ENCODE peak calls at places on chromosomes 13 and 19, in five cellular contexts. O, T, E, D and K are unnamed samples.

GRCh38 chr13:113904411-113904810 is 40.5 kb upstream of the GAS6 start:
- DNase-seq in O (peak), T (no peak), E (no peak), D (peak), K (no peak)

GRCh38 chr19:51367565-51368365 is 1.0 kb downstream of the CLDND2 start:
- DNase-seq in D (peak), T (peak), O (peak), E (peak), K (peak)

GRCh38 chr13:98004107-98004506 is 50.6 kb downstream of the IPO5 start:
- DNase-seq in D (no peak), T (peak), E (no peak), O (no peak), K (no peak)

GRCh38 chr19:51749979-51750378 is 1.7 kb downstream of the FPR1 start:
- DNase-seq in O (no peak), D (no peak), E (no peak), T (no peak), K (no peak)

GRCh38 chr19:12293771-12294307 is 844 bp downstream of the ZNF44 start:
- DNase-seq in T (peak), E (peak), D (peak), O (peak), K (peak)

GRCh38 chr13:40191186-40191980 is 475.1 kb downstream of the FOXO1 start:
- DNase-seq in O (no peak), T (peak), D (no peak), E (no peak), K (no peak)

GRCh38 chr13:71460179-71460578 is 406.8 kb downstream of the DACH1 start:
- DNase-seq in O (no peak), E (no peak), T (no peak), D (no peak), K (no peak)

GRCh38 chr13:26897706-26898550 is 137.3 kb upstream of the GPR12 start:
- DNase-seq in E (no peak), O (no peak), D (no peak), T (no peak), K (no peak)

GRCh38 chr13:48575014-48575413 is 42.1 kb upstream of the RCBTB2 start:
- DNase-seq in T (no peak), D (no peak), O (no peak), E (no peak), K (no peak)

GRCh38 chr13:45850020-45850613 is 1.4 kb downstream of the SIAH3 start:
- DNase-seq in O (no peak), D (no peak), T (no peak), E (no peak), K (no peak)

GRCh38 chr13:45849408-45849807 is 2.1 kb downstream of the SIAH3 start:
- DNase-seq in E (no peak), O (no peak), D (no peak), T (no peak), K (no peak)

GRCh38 chr13:45847554-45848224 is 3.9 kb downstream of the SIAH3 start:
- DNase-seq in E (peak), D (no peak), T (no peak), O (peak), K (no peak)

GRCh38 chr13:45846681-45847080 is 4.9 kb downstream of the SIAH3 start:
- DNase-seq in T (no peak), D (no peak), E (no peak), O (no peak), K (no peak)

GRCh38 chr13:45851171-45851889 is at the start of gene SIAH3:
- DNase-seq in E (no peak), D (no peak), T (no peak), O (no peak), K (no peak)
- H3K4me3 ChIP-seq in E (peak), D (peak), T (peak), O (peak), K (no peak)

GRCh38 chr19:18389095-18389735 is 3.3 kb downstream of the GDF15 start:
- DNase-seq in D (no peak), E (no peak), O (no peak), T (no peak), K (no peak)
- TF ChIP-seq CTCF in D (no peak), E (no peak), O (no peak), T (no peak), K (no peak)

DNA sequence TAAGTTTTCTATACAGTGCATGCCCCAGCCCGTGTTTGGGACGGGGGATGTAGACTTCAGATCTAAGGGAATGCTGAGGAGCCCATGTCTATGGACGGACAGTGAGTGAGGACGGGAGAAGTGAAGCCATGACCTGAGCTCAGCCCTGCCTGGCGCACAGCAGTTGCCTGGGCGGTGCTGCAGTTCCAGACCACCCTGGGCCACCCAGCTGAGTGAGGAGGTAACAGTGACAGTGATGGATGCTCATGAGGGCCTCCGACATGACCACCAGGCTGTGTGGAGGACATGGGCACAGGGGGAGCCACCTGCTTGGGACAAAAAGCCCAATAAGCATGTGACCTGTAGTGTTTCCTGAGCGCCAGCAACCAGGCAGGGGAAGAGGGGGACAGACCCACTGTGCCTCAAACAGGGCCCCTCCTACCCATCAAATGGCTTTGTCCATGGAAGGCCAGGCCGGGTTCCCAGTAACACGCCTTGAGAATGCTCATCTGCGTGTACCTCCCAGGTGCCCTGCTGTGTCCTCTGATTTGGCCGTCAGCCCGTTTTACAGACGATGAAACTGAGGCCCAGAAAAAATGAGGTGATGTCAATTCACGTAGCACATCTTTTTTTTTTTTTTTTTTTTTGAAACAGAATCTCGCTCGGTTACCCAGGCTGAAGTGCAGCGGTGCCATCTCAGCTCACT is 22.6 kb downstream of the NOSIP start:
- DNase-seq in O (no peak), E (no peak), D (no peak), T (no peak), K (no peak)
- H3K4me3 ChIP-seq in O (no peak), E (no peak), D (no peak), T (no peak), K (no peak)

DNA sequence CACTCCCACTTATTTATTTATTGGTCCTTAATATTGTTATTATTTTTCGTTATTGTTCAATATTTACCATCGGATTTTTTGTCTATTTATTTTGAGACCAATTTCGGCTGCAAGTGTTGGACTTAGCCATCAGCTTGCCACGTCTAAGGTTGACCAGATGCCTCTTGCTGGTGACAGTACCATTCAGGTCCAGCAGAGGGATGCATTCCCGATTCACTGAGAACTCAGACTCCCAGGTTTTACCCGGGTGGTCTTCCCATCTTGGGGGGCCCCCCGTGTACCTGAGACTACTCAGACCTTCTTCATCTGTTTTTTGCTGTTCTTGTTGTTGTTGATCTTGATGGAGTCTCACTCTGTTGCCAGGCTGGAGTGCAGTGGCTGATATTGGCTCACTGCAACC is 1435.2 kb downstream of the UQCRFS1 start:
- DNase-seq in O (no peak), E (no peak), T (no peak), D (no peak), K (no peak)
- TF ChIP-seq CTCF in O (no peak), E (no peak), T (peak), D (no peak), K (peak)

DNA sequence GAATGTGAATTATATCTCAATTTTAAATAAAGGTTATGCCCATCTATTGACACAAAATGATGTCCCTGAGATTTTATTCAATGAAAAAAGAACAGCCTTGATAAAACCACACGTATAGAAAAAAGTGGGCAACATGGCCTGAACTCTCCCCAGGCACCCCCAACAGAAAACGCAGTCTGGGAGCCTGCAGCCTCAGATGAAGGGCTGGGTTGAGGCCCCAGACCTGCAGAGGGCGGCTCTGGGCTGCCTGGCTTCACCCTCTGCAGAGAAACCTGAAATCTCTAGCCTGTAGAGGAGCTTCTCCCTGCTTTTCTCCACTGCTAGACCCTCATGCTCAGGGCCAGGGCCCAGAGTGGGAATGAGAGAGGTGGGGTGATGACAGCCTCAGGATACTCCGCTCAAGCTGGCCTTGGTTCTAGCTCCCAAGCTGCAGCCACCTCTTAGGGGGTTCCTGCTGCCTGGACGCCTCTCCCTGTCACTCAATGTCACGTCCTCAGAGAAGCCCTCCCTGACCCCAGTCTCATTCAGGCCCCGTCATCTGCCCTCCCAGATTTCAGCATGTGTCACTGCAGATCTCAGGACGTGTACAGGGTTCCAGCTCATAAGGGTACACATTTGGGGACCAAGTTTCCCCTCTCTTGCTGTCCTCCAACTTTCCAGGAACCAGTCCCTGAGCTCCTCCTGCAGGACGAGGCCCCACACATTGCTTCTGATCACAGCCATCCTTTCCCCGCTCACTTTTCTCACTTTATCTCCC is 1.8 kb downstream of the MBD3 start:
- DNase-seq in E (no peak), D (no peak), O (no peak), T (peak), K (no peak)
- H3K4me3 ChIP-seq in E (peak), D (no peak), O (peak), T (peak), K (peak)

GRCh38 chr13:44410328-44410859 is 36.8 kb downstream of the SERP2 start:
- DNase-seq in O (no peak), T (no peak), E (no peak), D (peak), K (no peak)
- TF ChIP-seq CTCF in O (no peak), T (no peak), E (no peak), D (no peak), K (no peak)

DNA sequence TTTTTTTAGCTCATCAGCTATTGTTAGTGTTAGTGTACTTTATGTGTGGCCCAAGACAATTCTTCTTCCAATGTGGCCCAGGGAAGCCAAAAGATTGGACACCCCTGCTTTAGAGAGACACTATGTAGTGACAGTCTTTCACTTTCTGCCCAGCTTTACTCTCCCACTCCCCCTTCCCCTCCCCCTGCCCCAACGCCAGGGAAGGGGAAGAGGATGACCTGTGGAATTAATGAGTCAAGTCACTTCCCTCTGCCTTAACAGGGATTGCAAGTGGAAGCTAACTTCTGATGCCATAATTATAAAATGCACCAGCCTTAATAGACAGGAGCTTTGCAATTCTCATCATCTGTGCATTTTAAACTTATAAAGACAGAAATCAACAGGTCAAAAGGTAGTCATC is 1.6 kb downstream of the ZNF415 start:
- DNase-seq in O (no peak), E (no peak), D (no peak), T (no peak), K (no peak)
- H3K4me3 ChIP-seq in O (peak), E (no peak), D (no peak), T (no peak), K (no peak)

GRCh38 chr13:44917589-44918322 is 71.5 kb downstream of the NUFIP1 start:
- DNase-seq in T (peak), O (peak), D (peak), E (peak), K (peak)
- TF ChIP-seq CTCF in T (peak), O (peak), D (peak), E (peak), K (peak)

GRCh38 chr19:16355293-16356043 is 30.8 kb downstream of the KLF2 start:
- DNase-seq in D (peak), O (peak), T (no peak), E (no peak), K (no peak)
- H3K4me3 ChIP-seq in D (no peak), O (peak), T (no peak), E (no peak), K (no peak)